ENCODE peak calls at places on chromosomes 7 and 10, in ten cellular contexts. One of them, this sample, is unnamed.

GRCh38 chr10:77374189-77374656 is 263.4 kb downstream of the KCNMA1 start:
- DNase-seq in RKO: no peak
- DNase-seq in activated T-cell treated with anti-CD3 and anti-CD28 coated beads, Interleukin-2, amount 50 U/mL, for 72 hours: no peak
- DNase-seq in left lobe of liver: no peak
- DNase-seq in hypothalamus: no peak
- DNase-seq in foreskin melanocyte: no peak
- DNase-seq in effector CD4-positive, alpha-beta T cell: no peak
- DNase-seq in EL: no peak
- DNase-seq in pancreas: no peak
- DNase-seq in germinal center: no peak
- DNase-seq in this sample: no peak

GRCh38 chr7:117032810-117033209 is 79.5 kb downstream of the ST7 start:
- DNase-seq in RKO: no peak
- DNase-seq in activated T-cell treated with anti-CD3 and anti-CD28 coated beads, Interleukin-2, amount 50 U/mL, for 72 hours: no peak
- DNase-seq in left lobe of liver: no peak
- DNase-seq in hypothalamus: no peak
- DNase-seq in foreskin melanocyte: no peak
- DNase-seq in effector CD4-positive, alpha-beta T cell: no peak
- DNase-seq in EL: no peak
- DNase-seq in pancreas: no peak
- DNase-seq in germinal center: no peak
- DNase-seq in this sample: no peak

GRCh38 chr7:154564676-154565075 is 438.2 kb downstream of the PAXIP1 start:
- DNase-seq in RKO: no peak
- DNase-seq in activated T-cell treated with anti-CD3 and anti-CD28 coated beads, Interleukin-2, amount 50 U/mL, for 72 hours: no peak
- DNase-seq in left lobe of liver: no peak
- DNase-seq in hypothalamus: no peak
- DNase-seq in foreskin melanocyte: no peak
- DNase-seq in effector CD4-positive, alpha-beta T cell: no peak
- DNase-seq in EL: no peak
- DNase-seq in pancreas: no peak
- DNase-seq in germinal center: no peak
- DNase-seq in this sample: no peak

GRCh38 chr10:8389630-8390029 is 335.1 kb downstream of the GATA3 start:
- DNase-seq in RKO: no peak
- DNase-seq in activated T-cell treated with anti-CD3 and anti-CD28 coated beads, Interleukin-2, amount 50 U/mL, for 72 hours: no peak
- DNase-seq in left lobe of liver: no peak
- DNase-seq in hypothalamus: no peak
- DNase-seq in foreskin melanocyte: peak; percentile 56
- DNase-seq in effector CD4-positive, alpha-beta T cell: no peak
- DNase-seq in EL: peak; percentile 39
- DNase-seq in pancreas: no peak
- DNase-seq in germinal center: no peak
- DNase-seq in this sample: no peak

GRCh38 chr7:149414745-149415390 is 46.0 kb downstream of the ZNF777 start:
- DNase-seq in RKO: no peak
- DNase-seq in activated T-cell treated with anti-CD3 and anti-CD28 coated beads, Interleukin-2, amount 50 U/mL, for 72 hours: peak; percentile 46
- DNase-seq in left lobe of liver: no peak
- DNase-seq in hypothalamus: peak; percentile 35
- DNase-seq in foreskin melanocyte: peak; percentile 61
- DNase-seq in effector CD4-positive, alpha-beta T cell: peak; percentile 26
- DNase-seq in EL: peak; percentile 70
- DNase-seq in pancreas: no peak
- DNase-seq in germinal center: peak; percentile 16
- DNase-seq in this sample: peak; percentile 54

GRCh38 chr10:64091889-64092288 is 570.7 kb downstream of the REEP3 start:
- DNase-seq in RKO: peak; percentile 29
- DNase-seq in activated T-cell treated with anti-CD3 and anti-CD28 coated beads, Interleukin-2, amount 50 U/mL, for 72 hours: no peak
- DNase-seq in left lobe of liver: no peak
- DNase-seq in hypothalamus: no peak
- DNase-seq in foreskin melanocyte: peak; percentile 44
- DNase-seq in effector CD4-positive, alpha-beta T cell: no peak
- DNase-seq in EL: no peak
- DNase-seq in pancreas: no peak
- DNase-seq in germinal center: no peak
- DNase-seq in this sample: no peak

GRCh38 chr10:62818426-62819011 is 2.4 kb upstream of the EGR2 start:
- DNase-seq in RKO: no peak
- DNase-seq in activated T-cell treated with anti-CD3 and anti-CD28 coated beads, Interleukin-2, amount 50 U/mL, for 72 hours: peak; percentile 76
- DNase-seq in left lobe of liver: peak; percentile 51
- DNase-seq in hypothalamus: no peak
- DNase-seq in foreskin melanocyte: peak; percentile 10
- DNase-seq in effector CD4-positive, alpha-beta T cell: peak; percentile 12
- DNase-seq in EL: peak; percentile 13
- DNase-seq in pancreas: peak; percentile 46
- DNase-seq in germinal center: peak; percentile 66
- DNase-seq in this sample: no peak

GRCh38 chr10:17144757-17145156 is 15.1 kb upstream of the CUBN start:
- DNase-seq in RKO: peak; percentile 23
- DNase-seq in activated T-cell treated with anti-CD3 and anti-CD28 coated beads, Interleukin-2, amount 50 U/mL, for 72 hours: peak; percentile 70
- DNase-seq in left lobe of liver: no peak
- DNase-seq in hypothalamus: no peak
- DNase-seq in foreskin melanocyte: no peak
- DNase-seq in effector CD4-positive, alpha-beta T cell: no peak
- DNase-seq in EL: no peak
- DNase-seq in pancreas: no peak
- DNase-seq in germinal center: no peak
- DNase-seq in this sample: no peak

GRCh38 chr7:24725554-24726260 is 31.6 kb downstream of the GSDME start:
- DNase-seq in RKO: no peak
- DNase-seq in activated T-cell treated with anti-CD3 and anti-CD28 coated beads, Interleukin-2, amount 50 U/mL, for 72 hours: no peak
- DNase-seq in left lobe of liver: peak; percentile 15
- DNase-seq in hypothalamus: no peak
- DNase-seq in foreskin melanocyte: no peak
- DNase-seq in effector CD4-positive, alpha-beta T cell: no peak
- DNase-seq in EL: no peak
- DNase-seq in pancreas: no peak
- DNase-seq in germinal center: no peak
- DNase-seq in this sample: no peak

GRCh38 chr10:5958077-5958476 is 19.3 kb downstream of the IL15RA start:
- DNase-seq in RKO: no peak
- DNase-seq in activated T-cell treated with anti-CD3 and anti-CD28 coated beads, Interleukin-2, amount 50 U/mL, for 72 hours: no peak
- DNase-seq in left lobe of liver: no peak
- DNase-seq in hypothalamus: no peak
- DNase-seq in foreskin melanocyte: no peak
- DNase-seq in effector CD4-positive, alpha-beta T cell: no peak
- DNase-seq in EL: peak; percentile 63
- DNase-seq in pancreas: no peak
- DNase-seq in germinal center: no peak
- DNase-seq in this sample: no peak

GRCh38 chr10:15486404-15486803 is 115.3 kb upstream of the FAM171A1 start:
- DNase-seq in RKO: no peak
- DNase-seq in activated T-cell treated with anti-CD3 and anti-CD28 coated beads, Interleukin-2, amount 50 U/mL, for 72 hours: no peak
- DNase-seq in left lobe of liver: no peak
- DNase-seq in hypothalamus: no peak
- DNase-seq in foreskin melanocyte: no peak
- DNase-seq in effector CD4-positive, alpha-beta T cell: no peak
- DNase-seq in EL: peak; percentile 30
- DNase-seq in pancreas: no peak
- DNase-seq in germinal center: no peak
- DNase-seq in this sample: no peak

GRCh38 chr7:84497873-84498272 is 303.3 kb upstream of the SEMA3A start:
- DNase-seq in RKO: no peak
- DNase-seq in activated T-cell treated with anti-CD3 and anti-CD28 coated beads, Interleukin-2, amount 50 U/mL, for 72 hours: no peak
- DNase-seq in left lobe of liver: no peak
- DNase-seq in hypothalamus: no peak
- DNase-seq in foreskin melanocyte: peak; percentile 24
- DNase-seq in effector CD4-positive, alpha-beta T cell: no peak
- DNase-seq in EL: no peak
- DNase-seq in pancreas: no peak
- DNase-seq in germinal center: no peak
- DNase-seq in this sample: no peak

GRCh38 chr7:6268023-6268908 is 4.2 kb downstream of the CYTH3 start:
- DNase-seq in RKO: no peak
- DNase-seq in activated T-cell treated with anti-CD3 and anti-CD28 coated beads, Interleukin-2, amount 50 U/mL, for 72 hours: no peak
- DNase-seq in left lobe of liver: no peak
- DNase-seq in hypothalamus: no peak
- DNase-seq in foreskin melanocyte: no peak
- DNase-seq in effector CD4-positive, alpha-beta T cell: no peak
- DNase-seq in EL: no peak
- DNase-seq in pancreas: no peak
- DNase-seq in germinal center: no peak
- DNase-seq in this sample: no peak

GRCh38 chr7:92740713-92741126 is 95.7 kb downstream of the CDK6 start:
- DNase-seq in RKO: no peak
- DNase-seq in activated T-cell treated with anti-CD3 and anti-CD28 coated beads, Interleukin-2, amount 50 U/mL, for 72 hours: no peak
- DNase-seq in left lobe of liver: no peak
- DNase-seq in hypothalamus: no peak
- DNase-seq in foreskin melanocyte: no peak
- DNase-seq in effector CD4-positive, alpha-beta T cell: no peak
- DNase-seq in EL: peak; percentile 92
- DNase-seq in pancreas: no peak
- DNase-seq in germinal center: no peak
- DNase-seq in this sample: no peak

GRCh38 chr10:13956826-13957225 is 370.1 kb downstream of the PRPF18 start:
- DNase-seq in RKO: no peak
- DNase-seq in activated T-cell treated with anti-CD3 and anti-CD28 coated beads, Interleukin-2, amount 50 U/mL, for 72 hours: no peak
- DNase-seq in left lobe of liver: no peak
- DNase-seq in hypothalamus: no peak
- DNase-seq in foreskin melanocyte: no peak
- DNase-seq in effector CD4-positive, alpha-beta T cell: no peak
- DNase-seq in EL: peak; percentile 38
- DNase-seq in pancreas: no peak
- DNase-seq in germinal center: no peak
- DNase-seq in this sample: no peak

GRCh38 chr7:29421010-29421956 is 142.4 kb upstream of the PRR15 start:
- DNase-seq in RKO: no peak
- DNase-seq in activated T-cell treated with anti-CD3 and anti-CD28 coated beads, Interleukin-2, amount 50 U/mL, for 72 hours: no peak
- DNase-seq in left lobe of liver: no peak
- DNase-seq in hypothalamus: no peak
- DNase-seq in foreskin melanocyte: no peak
- DNase-seq in effector CD4-positive, alpha-beta T cell: no peak
- DNase-seq in EL: no peak
- DNase-seq in pancreas: no peak
- DNase-seq in germinal center: no peak
- DNase-seq in this sample: no peak

GRCh38 chr10:15168296-15168780 is at the start of gene NMT2:
- DNase-seq in RKO: peak; percentile 92
- DNase-seq in activated T-cell treated with anti-CD3 and anti-CD28 coated beads, Interleukin-2, amount 50 U/mL, for 72 hours: peak; percentile 88
- DNase-seq in left lobe of liver: peak; percentile 91
- DNase-seq in hypothalamus: no peak
- DNase-seq in foreskin melanocyte: peak; percentile 55
- DNase-seq in effector CD4-positive, alpha-beta T cell: no peak
- DNase-seq in EL: no peak
- DNase-seq in pancreas: peak; percentile 92
- DNase-seq in germinal center: no peak
- DNase-seq in this sample: no peak

GRCh38 chr10:123147635-123148413 is at the start of gene HMX2:
- DNase-seq in RKO: no peak
- DNase-seq in activated T-cell treated with anti-CD3 and anti-CD28 coated beads, Interleukin-2, amount 50 U/mL, for 72 hours: peak; percentile 70
- DNase-seq in left lobe of liver: no peak
- DNase-seq in hypothalamus: no peak
- DNase-seq in foreskin melanocyte: no peak
- DNase-seq in effector CD4-positive, alpha-beta T cell: no peak
- DNase-seq in EL: no peak
- DNase-seq in pancreas: no peak
- DNase-seq in germinal center: peak; percentile 64
- DNase-seq in this sample: no peak

GRCh38 chr10:3811331-3811870 is 26.4 kb upstream of the KLF6 start:
- DNase-seq in RKO: no peak
- DNase-seq in activated T-cell treated with anti-CD3 and anti-CD28 coated beads, Interleukin-2, amount 50 U/mL, for 72 hours: peak; percentile 70
- DNase-seq in left lobe of liver: peak; percentile 74
- DNase-seq in hypothalamus: no peak
- DNase-seq in foreskin melanocyte: no peak
- DNase-seq in effector CD4-positive, alpha-beta T cell: peak; percentile 37
- DNase-seq in EL: peak; percentile 80
- DNase-seq in pancreas: peak; percentile 61
- DNase-seq in germinal center: peak; percentile 51
- DNase-seq in this sample: no peak

GRCh38 chr7:29764227-29764626 is 42.1 kb upstream of the WIPF3 start:
- DNase-seq in RKO: no peak
- DNase-seq in activated T-cell treated with anti-CD3 and anti-CD28 coated beads, Interleukin-2, amount 50 U/mL, for 72 hours: no peak
- DNase-seq in left lobe of liver: no peak
- DNase-seq in hypothalamus: no peak
- DNase-seq in foreskin melanocyte: peak; percentile 6
- DNase-seq in effector CD4-positive, alpha-beta T cell: no peak
- DNase-seq in EL: no peak
- DNase-seq in pancreas: no peak
- DNase-seq in germinal center: no peak
- DNase-seq in this sample: no peak